ENCODE peak calls at places on chromosome 9, in eight cellular contexts. One of them, this sample, is unnamed.

GRCh38 chr9:113307401-113307975 is 4.3 kb upstream of the RNF183 start:
- DNase-seq in GM04504: no peak
- DNase-seq in stimulated activated CD4-positive, alpha-beta T cell treated with anti-CD3 and anti-CD28 coated beads, TNF-alpha, amount 100 ng/mL, for 4 hours: no peak
- DNase-seq in heart left ventricle: no peak
- DNase-seq in activated CD4-positive, alpha-beta T cell treated with anti-CD3 and anti-CD28 coated beads for 48 hours: no peak
- DNase-seq in dermis microvascular lymphatic vessel endothelial cell: no peak
- DNase-seq in effector memory CD4-positive, alpha-beta T cell: no peak
- DNase-seq in IMR-90: no peak
- DNase-seq in this sample: no peak

GRCh38 chr9:92989561-92989960 is 42.2 kb downstream of the FGD3 start:
- DNase-seq in GM04504: no peak
- DNase-seq in stimulated activated CD4-positive, alpha-beta T cell treated with anti-CD3 and anti-CD28 coated beads, TNF-alpha, amount 100 ng/mL, for 4 hours: no peak
- DNase-seq in heart left ventricle: no peak
- DNase-seq in activated CD4-positive, alpha-beta T cell treated with anti-CD3 and anti-CD28 coated beads for 48 hours: no peak
- DNase-seq in dermis microvascular lymphatic vessel endothelial cell: no peak
- DNase-seq in effector memory CD4-positive, alpha-beta T cell: no peak
- DNase-seq in IMR-90: no peak
- DNase-seq in this sample: peak

GRCh38 chr9:114898741-114899140 is 31.6 kb downstream of the TNFSF8 start:
- DNase-seq in GM04504: no peak
- DNase-seq in stimulated activated CD4-positive, alpha-beta T cell treated with anti-CD3 and anti-CD28 coated beads, TNF-alpha, amount 100 ng/mL, for 4 hours: no peak
- DNase-seq in heart left ventricle: peak
- DNase-seq in activated CD4-positive, alpha-beta T cell treated with anti-CD3 and anti-CD28 coated beads for 48 hours: peak
- DNase-seq in dermis microvascular lymphatic vessel endothelial cell: peak
- DNase-seq in effector memory CD4-positive, alpha-beta T cell: peak
- DNase-seq in IMR-90: no peak
- DNase-seq in this sample: no peak

GRCh38 chr9:5630038-5630507 is 1.2 kb downstream of the RIC1 start:
- DNase-seq in GM04504: no peak
- DNase-seq in stimulated activated CD4-positive, alpha-beta T cell treated with anti-CD3 and anti-CD28 coated beads, TNF-alpha, amount 100 ng/mL, for 4 hours: no peak
- DNase-seq in heart left ventricle: no peak
- DNase-seq in activated CD4-positive, alpha-beta T cell treated with anti-CD3 and anti-CD28 coated beads for 48 hours: no peak
- DNase-seq in dermis microvascular lymphatic vessel endothelial cell: peak
- DNase-seq in effector memory CD4-positive, alpha-beta T cell: no peak
- DNase-seq in IMR-90: no peak
- DNase-seq in this sample: peak

GRCh38 chr9:136309101-136309801 is 5.4 kb upstream of the CCDC187 start:
- DNase-seq in GM04504: no peak
- DNase-seq in stimulated activated CD4-positive, alpha-beta T cell treated with anti-CD3 and anti-CD28 coated beads, TNF-alpha, amount 100 ng/mL, for 4 hours: no peak
- DNase-seq in heart left ventricle: no peak
- DNase-seq in activated CD4-positive, alpha-beta T cell treated with anti-CD3 and anti-CD28 coated beads for 48 hours: no peak
- DNase-seq in dermis microvascular lymphatic vessel endothelial cell: no peak
- DNase-seq in effector memory CD4-positive, alpha-beta T cell: no peak
- DNase-seq in IMR-90: no peak
- DNase-seq in this sample: no peak

GRCh38 chr9:97307500-97308163 is at the start of gene CCDC180:
- DNase-seq in GM04504: peak
- DNase-seq in stimulated activated CD4-positive, alpha-beta T cell treated with anti-CD3 and anti-CD28 coated beads, TNF-alpha, amount 100 ng/mL, for 4 hours: no peak
- DNase-seq in heart left ventricle: no peak
- DNase-seq in activated CD4-positive, alpha-beta T cell treated with anti-CD3 and anti-CD28 coated beads for 48 hours: no peak
- DNase-seq in dermis microvascular lymphatic vessel endothelial cell: no peak
- DNase-seq in effector memory CD4-positive, alpha-beta T cell: no peak
- DNase-seq in IMR-90: no peak
- DNase-seq in this sample: no peak

GRCh38 chr9:32387256-32387655 is 2.8 kb downstream of the ACO1 start:
- DNase-seq in GM04504: no peak
- DNase-seq in stimulated activated CD4-positive, alpha-beta T cell treated with anti-CD3 and anti-CD28 coated beads, TNF-alpha, amount 100 ng/mL, for 4 hours: no peak
- DNase-seq in heart left ventricle: no peak
- DNase-seq in activated CD4-positive, alpha-beta T cell treated with anti-CD3 and anti-CD28 coated beads for 48 hours: no peak
- DNase-seq in dermis microvascular lymphatic vessel endothelial cell: peak
- DNase-seq in effector memory CD4-positive, alpha-beta T cell: no peak
- DNase-seq in IMR-90: no peak
- DNase-seq in this sample: no peak

GRCh38 chr9:89476546-89476945 is 21.4 kb downstream of the SEMA4D start:
- DNase-seq in GM04504: no peak
- DNase-seq in stimulated activated CD4-positive, alpha-beta T cell treated with anti-CD3 and anti-CD28 coated beads, TNF-alpha, amount 100 ng/mL, for 4 hours: no peak
- DNase-seq in heart left ventricle: no peak
- DNase-seq in activated CD4-positive, alpha-beta T cell treated with anti-CD3 and anti-CD28 coated beads for 48 hours: no peak
- DNase-seq in dermis microvascular lymphatic vessel endothelial cell: no peak
- DNase-seq in effector memory CD4-positive, alpha-beta T cell: no peak
- DNase-seq in IMR-90: no peak
- DNase-seq in this sample: no peak

GRCh38 chr9:13952906-13953305 is 361.0 kb downstream of the NFIB start:
- DNase-seq in GM04504: no peak
- DNase-seq in stimulated activated CD4-positive, alpha-beta T cell treated with anti-CD3 and anti-CD28 coated beads, TNF-alpha, amount 100 ng/mL, for 4 hours: no peak
- DNase-seq in heart left ventricle: no peak
- DNase-seq in activated CD4-positive, alpha-beta T cell treated with anti-CD3 and anti-CD28 coated beads for 48 hours: no peak
- DNase-seq in dermis microvascular lymphatic vessel endothelial cell: no peak
- DNase-seq in effector memory CD4-positive, alpha-beta T cell: no peak
- DNase-seq in IMR-90: no peak
- DNase-seq in this sample: no peak

GRCh38 chr9:72533322-72533721 is 11.9 kb downstream of the TMC1 start:
- DNase-seq in GM04504: no peak
- DNase-seq in stimulated activated CD4-positive, alpha-beta T cell treated with anti-CD3 and anti-CD28 coated beads, TNF-alpha, amount 100 ng/mL, for 4 hours: no peak
- DNase-seq in heart left ventricle: no peak
- DNase-seq in activated CD4-positive, alpha-beta T cell treated with anti-CD3 and anti-CD28 coated beads for 48 hours: no peak
- DNase-seq in dermis microvascular lymphatic vessel endothelial cell: peak
- DNase-seq in effector memory CD4-positive, alpha-beta T cell: no peak
- DNase-seq in IMR-90: peak
- DNase-seq in this sample: no peak

GRCh38 chr9:36828574-36829141 is 205.4 kb downstream of the PAX5 start:
- DNase-seq in GM04504: no peak
- DNase-seq in stimulated activated CD4-positive, alpha-beta T cell treated with anti-CD3 and anti-CD28 coated beads, TNF-alpha, amount 100 ng/mL, for 4 hours: no peak
- DNase-seq in heart left ventricle: no peak
- DNase-seq in activated CD4-positive, alpha-beta T cell treated with anti-CD3 and anti-CD28 coated beads for 48 hours: no peak
- DNase-seq in dermis microvascular lymphatic vessel endothelial cell: no peak
- DNase-seq in effector memory CD4-positive, alpha-beta T cell: no peak
- DNase-seq in IMR-90: no peak
- DNase-seq in this sample: no peak

GRCh38 chr9:115115117-115115880 is 2.7 kb downstream of the TNC start:
- DNase-seq in GM04504: no peak
- DNase-seq in stimulated activated CD4-positive, alpha-beta T cell treated with anti-CD3 and anti-CD28 coated beads, TNF-alpha, amount 100 ng/mL, for 4 hours: no peak
- DNase-seq in heart left ventricle: no peak
- DNase-seq in activated CD4-positive, alpha-beta T cell treated with anti-CD3 and anti-CD28 coated beads for 48 hours: no peak
- DNase-seq in dermis microvascular lymphatic vessel endothelial cell: no peak
- DNase-seq in effector memory CD4-positive, alpha-beta T cell: no peak
- DNase-seq in IMR-90: peak
- DNase-seq in this sample: no peak

GRCh38 chr9:134830126-134830525 is 50.5 kb upstream of the FCN2 start:
- DNase-seq in GM04504: no peak
- DNase-seq in stimulated activated CD4-positive, alpha-beta T cell treated with anti-CD3 and anti-CD28 coated beads, TNF-alpha, amount 100 ng/mL, for 4 hours: no peak
- DNase-seq in heart left ventricle: no peak
- DNase-seq in activated CD4-positive, alpha-beta T cell treated with anti-CD3 and anti-CD28 coated beads for 48 hours: no peak
- DNase-seq in dermis microvascular lymphatic vessel endothelial cell: no peak
- DNase-seq in effector memory CD4-positive, alpha-beta T cell: no peak
- DNase-seq in IMR-90: no peak
- DNase-seq in this sample: no peak

GRCh38 chr9:28134577-28134976 is 561.3 kb upstream of the C9orf72 start:
- DNase-seq in GM04504: no peak
- DNase-seq in stimulated activated CD4-positive, alpha-beta T cell treated with anti-CD3 and anti-CD28 coated beads, TNF-alpha, amount 100 ng/mL, for 4 hours: no peak
- DNase-seq in heart left ventricle: no peak
- DNase-seq in activated CD4-positive, alpha-beta T cell treated with anti-CD3 and anti-CD28 coated beads for 48 hours: no peak
- DNase-seq in dermis microvascular lymphatic vessel endothelial cell: no peak
- DNase-seq in effector memory CD4-positive, alpha-beta T cell: no peak
- DNase-seq in IMR-90: no peak
- DNase-seq in this sample: no peak

GRCh38 chr9:107809859-107810492 is 320.4 kb upstream of the KLF4 start:
- DNase-seq in GM04504: no peak
- DNase-seq in stimulated activated CD4-positive, alpha-beta T cell treated with anti-CD3 and anti-CD28 coated beads, TNF-alpha, amount 100 ng/mL, for 4 hours: no peak
- DNase-seq in heart left ventricle: no peak
- DNase-seq in activated CD4-positive, alpha-beta T cell treated with anti-CD3 and anti-CD28 coated beads for 48 hours: no peak
- DNase-seq in dermis microvascular lymphatic vessel endothelial cell: peak
- DNase-seq in effector memory CD4-positive, alpha-beta T cell: no peak
- DNase-seq in IMR-90: peak
- DNase-seq in this sample: no peak

GRCh38 chr9:98323051-98323830 is 67.8 kb upstream of the TBC1D2 start:
- DNase-seq in GM04504: no peak
- DNase-seq in stimulated activated CD4-positive, alpha-beta T cell treated with anti-CD3 and anti-CD28 coated beads, TNF-alpha, amount 100 ng/mL, for 4 hours: no peak
- DNase-seq in heart left ventricle: no peak
- DNase-seq in activated CD4-positive, alpha-beta T cell treated with anti-CD3 and anti-CD28 coated beads for 48 hours: no peak
- DNase-seq in dermis microvascular lymphatic vessel endothelial cell: no peak
- DNase-seq in effector memory CD4-positive, alpha-beta T cell: no peak
- DNase-seq in IMR-90: no peak
- DNase-seq in this sample: no peak

GRCh38 chr9:84773023-84773422 is 103.5 kb downstream of the NTRK2 start:
- DNase-seq in GM04504: peak
- DNase-seq in stimulated activated CD4-positive, alpha-beta T cell treated with anti-CD3 and anti-CD28 coated beads, TNF-alpha, amount 100 ng/mL, for 4 hours: no peak
- DNase-seq in heart left ventricle: no peak
- DNase-seq in activated CD4-positive, alpha-beta T cell treated with anti-CD3 and anti-CD28 coated beads for 48 hours: no peak
- DNase-seq in dermis microvascular lymphatic vessel endothelial cell: no peak
- DNase-seq in effector memory CD4-positive, alpha-beta T cell: no peak
- DNase-seq in IMR-90: peak
- DNase-seq in this sample: no peak

GRCh38 chr9:89781838-89782237 is 177.0 kb downstream of the GADD45G start:
- DNase-seq in GM04504: no peak
- DNase-seq in stimulated activated CD4-positive, alpha-beta T cell treated with anti-CD3 and anti-CD28 coated beads, TNF-alpha, amount 100 ng/mL, for 4 hours: no peak
- DNase-seq in heart left ventricle: no peak
- DNase-seq in activated CD4-positive, alpha-beta T cell treated with anti-CD3 and anti-CD28 coated beads for 48 hours: peak
- DNase-seq in dermis microvascular lymphatic vessel endothelial cell: no peak
- DNase-seq in effector memory CD4-positive, alpha-beta T cell: no peak
- DNase-seq in IMR-90: no peak
- DNase-seq in this sample: no peak

GRCh38 chr9:3526903-3527652 is 1.3 kb upstream of the RFX3 start:
- DNase-seq in GM04504: no peak
- DNase-seq in stimulated activated CD4-positive, alpha-beta T cell treated with anti-CD3 and anti-CD28 coated beads, TNF-alpha, amount 100 ng/mL, for 4 hours: no peak
- DNase-seq in heart left ventricle: no peak
- DNase-seq in activated CD4-positive, alpha-beta T cell treated with anti-CD3 and anti-CD28 coated beads for 48 hours: no peak
- DNase-seq in dermis microvascular lymphatic vessel endothelial cell: no peak
- DNase-seq in effector memory CD4-positive, alpha-beta T cell: no peak
- DNase-seq in IMR-90: peak
- DNase-seq in this sample: peak

GRCh38 chr9:101566904-101567724 is 27.7 kb downstream of the PPP3R2 start:
- DNase-seq in GM04504: no peak
- DNase-seq in stimulated activated CD4-positive, alpha-beta T cell treated with anti-CD3 and anti-CD28 coated beads, TNF-alpha, amount 100 ng/mL, for 4 hours: no peak
- DNase-seq in heart left ventricle: no peak
- DNase-seq in activated CD4-positive, alpha-beta T cell treated with anti-CD3 and anti-CD28 coated beads for 48 hours: peak
- DNase-seq in dermis microvascular lymphatic vessel endothelial cell: peak
- DNase-seq in effector memory CD4-positive, alpha-beta T cell: no peak
- DNase-seq in IMR-90: peak
- DNase-seq in this sample: peak